ENCODE peak calls at places on chromosomes 2 and 18, in ten cellular contexts. X, M, V, I, W, J, Z, O, U and P are unnamed samples.

GRCh38 chr2:26727641-26728561 is 35.4 kb downstream of the KCNK3 start:
- DNase-seq in X (peak; percentile 6), M (no peak), V (no peak), I (no peak), W (no peak), J (no peak), Z (peak; percentile 93), O (no peak), U (no peak), P (no peak)

GRCh38 chr18:27713727-27714080 is 463.2 kb downstream of the CDH2 start:
- DNase-seq in X (no peak), M (no peak), V (no peak), I (no peak), W (no peak), J (no peak), Z (no peak), O (no peak), U (peak; percentile 97), P (no peak)

GRCh38 chr2:25257032-25257455 is 84.7 kb downstream of the DNMT3A start:
- DNase-seq in X (no peak), M (peak; percentile 43), V (peak; percentile 63), I (no peak), W (no peak), J (no peak), Z (no peak), O (no peak), U (peak; percentile 61), P (no peak)

GRCh38 chr2:178392215-178392614 is 58.8 kb downstream of the PRKRA start:
- DNase-seq in X (no peak), M (no peak), V (no peak), I (no peak), W (no peak), J (no peak), Z (no peak), O (no peak), U (no peak), P (no peak)

GRCh38 chr2:45182667-45183620 is 173.7 kb upstream of the SIX2 start:
- DNase-seq in X (no peak), M (no peak), V (no peak), I (no peak), W (no peak), J (no peak), Z (no peak), O (no peak), U (peak; percentile 10), P (no peak)

GRCh38 chr2:164474873-164475272 is 146.4 kb downstream of the GRB14 start:
- DNase-seq in X (no peak), M (no peak), V (no peak), I (no peak), W (no peak), J (no peak), Z (no peak), O (no peak), U (no peak), P (no peak)

GRCh38 chr2:119179951-119180350 is 21.4 kb upstream of the C1QL2 start:
- DNase-seq in X (no peak), M (no peak), V (no peak), I (no peak), W (no peak), J (no peak), Z (peak; percentile 41), O (no peak), U (no peak), P (no peak)

GRCh38 chr2:97645112-97645699 is 656 bp upstream of the COX5B start:
- DNase-seq in X (no peak), M (no peak), V (peak; percentile 58), I (no peak), W (no peak), J (no peak), Z (no peak), O (peak; percentile 91), U (no peak), P (no peak)

GRCh38 chr2:54556659-54557121 is 100.6 kb downstream of the SPTBN1 start:
- DNase-seq in X (no peak), M (no peak), V (no peak), I (no peak), W (no peak), J (no peak), Z (no peak), O (no peak), U (no peak), P (no peak)

GRCh38 chr2:21860913-21861312 is 737.1 kb downstream of the TDRD15 start:
- DNase-seq in X (no peak), M (no peak), V (no peak), I (no peak), W (no peak), J (no peak), Z (no peak), O (no peak), U (no peak), P (no peak)

GRCh38 chr2:182836451-182836850 is 30.0 kb downstream of the FRZB start:
- DNase-seq in X (no peak), M (no peak), V (no peak), I (no peak), W (no peak), J (no peak), Z (no peak), O (no peak), U (no peak), P (no peak)

GRCh38 chr2:85164145-85164559 is 31.0 kb downstream of the TCF7L1 start:
- DNase-seq in X (no peak), M (no peak), V (no peak), I (no peak), W (no peak), J (no peak), Z (no peak), O (no peak), U (no peak), P (no peak)

GRCh38 chr2:39874236-39874635 is 95.2 kb upstream of the THUMPD2 start:
- DNase-seq in X (no peak), M (no peak), V (no peak), I (no peak), W (no peak), J (no peak), Z (no peak), O (no peak), U (no peak), P (no peak)

GRCh38 chr18:78154444-78154843 is 825.2 kb upstream of the SALL3 start:
- DNase-seq in X (no peak), M (no peak), V (no peak), I (no peak), W (no peak), J (no peak), Z (peak; percentile 76), O (no peak), U (no peak), P (no peak)

GRCh38 chr2:206915136-206915535 is 24.2 kb upstream of the CPO start:
- DNase-seq in X (no peak), M (peak; percentile 49), V (no peak), I (no peak), W (no peak), J (no peak), Z (no peak), O (no peak), U (peak; percentile 97), P (no peak)

GRCh38 chr2:96233880-96234316 is 25.3 kb upstream of the STARD7 start:
- DNase-seq in X (no peak), M (no peak), V (no peak), I (no peak), W (no peak), J (no peak), Z (no peak), O (no peak), U (no peak), P (no peak)

GRCh38 chr2:64227603-64228125 is 83.4 kb upstream of the PELI1 start:
- DNase-seq in X (no peak), M (no peak), V (no peak), I (no peak), W (no peak), J (no peak), Z (no peak), O (no peak), U (no peak), P (no peak)

GRCh38 chr2:169977510-169977909 is 150.3 kb downstream of the UBR3 start:
- DNase-seq in X (no peak), M (no peak), V (no peak), I (no peak), W (no peak), J (no peak), Z (no peak), O (no peak), U (no peak), P (no peak)

GRCh38 chr2:199902486-199903110 is 8.5 kb upstream of the C2orf69 start:
- DNase-seq in X (no peak), M (no peak), V (no peak), I (no peak), W (no peak), J (no peak), Z (no peak), O (no peak), U (no peak), P (no peak)

GRCh38 chr2:6832556-6832955 is 33.2 kb downstream of the CMPK2 start:
- DNase-seq in X (no peak), M (no peak), V (no peak), I (no peak), W (no peak), J (no peak), Z (no peak), O (no peak), U (no peak), P (no peak)
- TF ChIP-seq CTCF in X (no peak), M (no peak), V (no peak), I (no peak), W (no peak), J (no peak), Z (no peak), O (no peak), U (no peak), P (no peak)

GRCh38 chr2:233679176-233679575 is 2.5 kb upstream of the UGT1A7 start:
- DNase-seq in X (no peak), M (no peak), V (no peak), I (no peak), W (no peak), J (no peak), Z (no peak), O (no peak), U (no peak), P (no peak)
- TF ChIP-seq CTCF in X (no peak), M (no peak), V (no peak), I (no peak), W (no peak), J (no peak), Z (no peak), O (no peak), U (no peak), P (no peak)

GRCh38 chr2:208062113-208062512 is 36.8 kb upstream of the PLEKHM3 start:
- DNase-seq in X (no peak), M (no peak), V (no peak), I (no peak), W (no peak), J (no peak), Z (no peak), O (no peak), U (peak; percentile 58), P (no peak)
- TF ChIP-seq CTCF in X (no peak), M (peak; percentile 48), V (peak; percentile 37), I (peak; percentile 63), W (no peak), J (peak; percentile 36), Z (peak; percentile 65), O (peak; percentile 25), U (peak; percentile 58), P (no peak)

DNA sequence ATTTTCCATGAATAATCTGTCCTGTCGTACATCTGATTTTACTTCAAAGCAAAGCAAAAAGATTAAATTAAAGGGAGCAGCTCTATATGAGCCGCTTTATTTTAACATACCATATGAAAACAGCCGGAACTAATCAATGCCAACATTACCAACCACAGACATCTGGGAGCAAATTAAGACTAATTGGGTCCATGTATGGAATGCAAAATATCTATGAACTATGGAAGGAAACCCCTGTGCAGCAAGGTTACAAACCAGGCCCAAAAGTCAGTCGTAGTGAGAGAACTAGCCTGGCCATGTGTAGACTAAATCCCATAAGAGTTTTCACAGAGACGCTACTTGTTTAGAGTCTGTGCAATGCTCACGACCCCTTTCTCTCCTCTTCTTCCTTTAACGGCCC is 53.1 kb upstream of the RPL31 start:
- DNase-seq in X (no peak), M (no peak), V (no peak), I (no peak), W (no peak), J (no peak), Z (no peak), O (no peak), U (no peak), P (no peak)
- TF ChIP-seq CTCF in X (no peak), M (no peak), V (no peak), I (no peak), W (no peak), J (no peak), Z (no peak), O (no peak), U (no peak), P (no peak)